ENCODE peak calls at places on chromosome 15, in five cellular contexts. X, D, U, F and L are unnamed samples.

GRCh38 chr15:47750030-47750739 is 32.9 kb downstream of the SEMA6D start:
- DNase-seq in X (no peak), D (no peak), U (no peak), F (peak), L (no peak)

GRCh38 chr15:52511084-52511483 is 17.6 kb downstream of the MYO5A start:
- DNase-seq in X (no peak), D (no peak), U (no peak), F (no peak), L (no peak)

GRCh38 chr15:89068325-89068784 is 19.9 kb upstream of the ABHD2 start:
- DNase-seq in X (no peak), D (no peak), U (no peak), F (peak), L (peak)

GRCh38 chr15:97745481-97746071 is 214.9 kb upstream of the ARRDC4 start:
- DNase-seq in X (peak), D (no peak), U (no peak), F (no peak), L (no peak)

GRCh38 chr15:66961407-66961884 is 104.0 kb upstream of the SMAD3 start:
- DNase-seq in X (no peak), D (no peak), U (no peak), F (no peak), L (no peak)

GRCh38 chr15:80152180-80152895 is 461 bp upstream of the FAH start:
- DNase-seq in X (peak), D (peak), U (peak), F (peak), L (peak)

GRCh38 chr15:80072285-80072684 is 12.8 kb downstream of the ZFAND6 start:
- DNase-seq in X (peak), D (no peak), U (no peak), F (no peak), L (no peak)

GRCh38 chr15:87954783-87955182 is 301.8 kb downstream of the NTRK3 start:
- DNase-seq in X (no peak), D (no peak), U (no peak), F (no peak), L (no peak)

GRCh38 chr15:85757939-85758654 is 36.6 kb downstream of the KLHL25 start:
- DNase-seq in X (peak), D (no peak), U (no peak), F (no peak), L (no peak)

GRCh38 chr15:38130739-38131498 is 121.7 kb upstream of the SPRED1 start:
- DNase-seq in X (peak), D (peak), U (peak), F (peak), L (peak)

GRCh38 chr15:57732526-57733331 is 26.2 kb downstream of the POLR2M start:
- DNase-seq in X (peak), D (peak), U (peak), F (peak), L (no peak)

GRCh38 chr15:85531083-85531482 is 150.7 kb downstream of the AKAP13 start:
- DNase-seq in X (no peak), D (no peak), U (no peak), F (no peak), L (no peak)

GRCh38 chr15:72230197-72231065 is 559 bp downstream of the PKM start:
- DNase-seq in X (peak), D (peak), U (peak), F (peak), L (peak)

GRCh38 chr15:101045236-101045646 is 126.1 kb downstream of the LRRK1 start:
- DNase-seq in X (no peak), D (no peak), U (peak), F (peak), L (no peak)

GRCh38 chr15:78102211-78102610 is 9.8 kb downstream of the SH2D7 start:
- DNase-seq in X (no peak), D (no peak), U (no peak), F (no peak), L (no peak)

GRCh38 chr15:78976691-78977090 is 31.8 kb upstream of the CTSH start:
- DNase-seq in X (no peak), D (no peak), U (no peak), F (no peak), L (no peak)

GRCh38 chr15:40739042-40739441 is 16.0 kb downstream of the RMDN3 start:
- DNase-seq in X (no peak), D (no peak), U (no peak), F (no peak), L (no peak)

GRCh38 chr15:34799149-34799824 is 3.9 kb upstream of the ACTC1 start:
- DNase-seq in X (peak), D (peak), U (no peak), F (peak), L (no peak)

GRCh38 chr15:39925112-39925830 is 5.2 kb upstream of the GPR176 start:
- DNase-seq in X (no peak), D (no peak), U (no peak), F (no peak), L (no peak)

GRCh38 chr15:101772921-101773320 is 30.4 kb upstream of the OR4F6 start:
- DNase-seq in X (no peak), D (no peak), U (no peak), F (no peak), L (no peak)

GRCh38 chr15:34109775-34110663 is 8.1 kb downstream of the PGBD4 start:
- DNase-seq in X (no peak), D (no peak), U (no peak), F (no peak), L (no peak)

GRCh38 chr15:97904196-97904572 is 56.3 kb upstream of the ARRDC4 start:
- DNase-seq in X (peak), D (peak), U (peak), F (peak), L (peak)

GRCh38 chr15:70049115-70049514 is 48.6 kb downstream of the TLE3 start:
- DNase-seq in X (no peak), D (no peak), U (no peak), F (peak), L (peak)

GRCh38 chr15:39400821-39401550 is 179.9 kb upstream of the THBS1 start:
- DNase-seq in X (no peak), D (no peak), U (no peak), F (peak), L (no peak)

GRCh38 chr15:72492733-72493132 is 18.6 kb downstream of the ARIH1 start:
- DNase-seq in X (no peak), D (no peak), U (no peak), F (no peak), L (no peak)

GRCh38 chr15:88663216-88663615 is 24.4 kb downstream of the ISG20 start:
- DNase-seq in X (peak), D (no peak), U (no peak), F (no peak), L (peak)

GRCh38 chr15:90099868-90100854 is 2.1 kb downstream of the IDH2 start:
- DNase-seq in X (peak), D (peak), U (peak), F (peak), L (peak)

GRCh38 chr15:86650084-86650483 is 570.4 kb downstream of the AGBL1 start:
- DNase-seq in X (peak), D (no peak), U (no peak), F (no peak), L (no peak)

GRCh38 chr15:85168642-85169173 is 187.1 kb downstream of the PDE8A start:
- DNase-seq in X (peak), D (peak), U (no peak), F (no peak), L (peak)

GRCh38 chr15:74041777-74042435 is 40.4 kb downstream of the GOLGA6A start:
- DNase-seq in X (no peak), D (no peak), U (no peak), F (no peak), L (no peak)

GRCh38 chr15:22980189-22981136 is at the start of gene CYFIP1:
- DNase-seq in X (peak), D (peak), U (peak), F (peak), L (peak)

GRCh38 chr15:87682527-87682926 is 574.0 kb downstream of the NTRK3 start:
- DNase-seq in X (no peak), D (no peak), U (no peak), F (no peak), L (no peak)

GRCh38 chr15:76994496-76994895 is 430 bp upstream of the PSTPIP1 start:
- DNase-seq in X (no peak), D (no peak), U (no peak), F (peak), L (no peak)

GRCh38 chr15:76994971-76995945 is at the start of gene PSTPIP1:
- DNase-seq in X (peak), D (no peak), U (no peak), F (peak), L (no peak)

GRCh38 chr15:76991741-76992645 is 2.9 kb upstream of the PSTPIP1 start:
- DNase-seq in X (peak), D (no peak), U (no peak), F (no peak), L (peak)

GRCh38 chr15:76994001-76994400 is 925 bp upstream of the PSTPIP1 start:
- DNase-seq in X (peak), D (no peak), U (no peak), F (no peak), L (peak)

GRCh38 chr15:76993114-76993715 is 1.7 kb upstream of the PSTPIP1 start:
- DNase-seq in X (peak), D (no peak), U (no peak), F (no peak), L (peak)
- TF ChIP-seq POLR2A in X (no peak), D (no peak), U (no peak), F (no peak), L (no peak)

GRCh38 chr15:30933293-30933692 is 29.6 kb downstream of the FAN1 start:
- DNase-seq in X (no peak), D (no peak), U (no peak), F (no peak), L (no peak)
- TF ChIP-seq POLR2A in X (no peak), D (no peak), U (no peak), F (no peak), L (no peak)

DNA sequence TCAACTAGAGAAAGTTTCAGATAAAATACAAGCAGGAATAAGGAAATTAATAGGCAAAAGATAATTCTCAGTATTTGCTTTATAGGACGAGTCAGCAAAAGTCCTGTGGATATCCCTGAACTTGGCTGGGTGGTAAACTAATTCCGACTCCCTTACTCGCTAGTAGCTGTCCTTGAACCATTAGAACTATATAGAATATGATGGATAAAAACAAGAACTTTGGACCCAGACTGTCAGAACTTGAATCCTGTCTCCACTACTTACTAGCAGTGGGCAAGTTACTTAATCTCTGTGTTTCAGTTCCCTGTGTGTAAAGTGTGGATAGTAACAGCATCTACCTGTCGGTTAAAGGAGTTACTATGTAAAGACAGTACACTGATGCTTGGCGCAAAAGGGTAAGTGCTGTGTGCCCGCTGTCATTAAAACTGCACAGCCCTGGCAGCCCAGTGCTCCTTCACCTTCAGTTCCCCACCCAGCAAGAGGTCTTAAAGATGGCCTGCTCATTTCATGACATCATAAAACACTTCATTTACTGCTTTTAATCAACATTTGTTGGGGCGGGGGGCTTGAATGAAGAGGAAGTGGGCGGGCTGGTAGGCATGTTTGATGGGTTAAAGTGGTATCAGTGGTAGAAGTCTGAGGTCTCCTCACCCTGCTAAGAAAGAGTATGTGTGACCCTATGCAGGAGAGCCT is 7.3 kb downstream of the TPM1 start:
- DNase-seq in X (no peak), D (no peak), U (no peak), F (no peak), L (no peak)
- TF ChIP-seq POLR2A in X (no peak), D (no peak), U (no peak), F (no peak), L (no peak)

DNA sequence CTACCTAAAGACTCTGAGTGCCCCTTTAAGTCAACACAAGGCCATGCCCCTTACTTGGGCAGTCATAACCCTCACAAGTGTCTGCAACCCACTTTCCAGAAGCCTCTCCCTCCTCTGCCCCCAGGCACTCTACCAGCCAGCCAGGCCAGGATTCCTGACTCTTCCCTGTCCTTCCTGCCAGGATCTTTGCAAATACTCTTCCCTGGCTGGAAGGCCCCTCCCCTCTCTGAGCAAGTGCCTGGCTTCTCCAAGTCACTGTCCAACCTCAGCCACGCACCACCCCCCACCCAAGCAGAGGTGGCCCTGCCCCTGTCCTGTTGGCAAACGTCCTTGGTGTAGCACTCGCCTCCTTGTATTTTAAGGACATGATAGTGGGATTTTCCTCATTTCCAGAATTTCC is 54.7 kb upstream of the USP3 start:
- DNase-seq in X (no peak), D (no peak), U (no peak), F (no peak), L (peak)
- TF ChIP-seq POLR2A in X (no peak), D (no peak), U (no peak), F (no peak), L (no peak)

GRCh38 chr15:68224108-68224507 is 5.4 kb downstream of the CLN6 start:
- DNase-seq in X (no peak), D (no peak), U (no peak), F (no peak), L (peak)
- TF ChIP-seq POLR2A in X (no peak), D (no peak), U (no peak), F (no peak), L (no peak)

GRCh38 chr15:42207674-42208579 is at the start of gene VPS39:
- DNase-seq in X (peak), D (peak), U (peak), F (peak), L (peak)
- TF ChIP-seq POLR2A in X (peak), D (peak), U (peak), F (peak), L (no peak)

GRCh38 chr15:71202712-71203111 is 87.4 kb downstream of the THSD4 start:
- DNase-seq in X (no peak), D (no peak), U (no peak), F (no peak), L (no peak)
- TF ChIP-seq POLR2A in X (no peak), D (no peak), U (no peak), F (no peak), L (no peak)

GRCh38 chr15:68767833-68768232 is 52.9 kb downstream of the ANP32A start:
- DNase-seq in X (no peak), D (no peak), U (no peak), F (no peak), L (no peak)
- TF ChIP-seq POLR2A in X (no peak), D (no peak), U (no peak), F (no peak), L (no peak)